ENCODE peak calls at places on chromosome 1, in five cellular contexts. One of them, this sample, is unnamed.

GRCh38 chr1:206563367-206563953 is 48.8 kb downstream of the EIF2D start:
- DNase-seq in fibroblast of lung: no peak
- DNase-seq in pancreas: no peak
- DNase-seq in heart left ventricle: no peak
- DNase-seq in body of pancreas: no peak
- DNase-seq in this sample: no peak

GRCh38 chr1:173420330-173420806 is 56.8 kb upstream of the PRDX6 start:
- DNase-seq in pancreas: peak
- DNase-seq in heart left ventricle: no peak
- DNase-seq in fibroblast of lung: peak
- DNase-seq in body of pancreas: peak
- DNase-seq in this sample: peak

GRCh38 chr1:117607471-117607870 is 1.6 kb downstream of the TENT5C start:
- DNase-seq in heart left ventricle: no peak
- DNase-seq in fibroblast of lung: no peak
- DNase-seq in pancreas: no peak
- DNase-seq in body of pancreas: peak
- DNase-seq in this sample: peak

GRCh38 chr1:248807067-248807737 is 18.5 kb downstream of the SH3BP5L start:
- DNase-seq in fibroblast of lung: peak
- DNase-seq in heart left ventricle: peak
- DNase-seq in body of pancreas: peak
- DNase-seq in pancreas: no peak
- DNase-seq in this sample: peak

GRCh38 chr1:67041836-67042503 is 12.0 kb downstream of the SLC35D1 start:
- DNase-seq in fibroblast of lung: peak
- DNase-seq in pancreas: no peak
- DNase-seq in heart left ventricle: no peak
- DNase-seq in body of pancreas: no peak
- DNase-seq in this sample: no peak

GRCh38 chr1:40986328-40986783 is 6.9 kb downstream of the CTPS1 start:
- DNase-seq in heart left ventricle: no peak
- DNase-seq in body of pancreas: peak
- DNase-seq in pancreas: no peak
- DNase-seq in fibroblast of lung: no peak
- DNase-seq in this sample: no peak

GRCh38 chr1:152932170-152932811 is 14.7 kb upstream of the SPRR5 start:
- DNase-seq in fibroblast of lung: no peak
- DNase-seq in body of pancreas: no peak
- DNase-seq in pancreas: no peak
- DNase-seq in heart left ventricle: no peak
- DNase-seq in this sample: no peak

GRCh38 chr1:53652441-53653199 is 86.3 kb downstream of the GLIS1 start:
- DNase-seq in fibroblast of lung: no peak
- DNase-seq in body of pancreas: no peak
- DNase-seq in pancreas: no peak
- DNase-seq in heart left ventricle: peak
- DNase-seq in this sample: no peak

GRCh38 chr1:107529511-107530149 is 388.8 kb downstream of the NTNG1 start:
- DNase-seq in fibroblast of lung: peak
- DNase-seq in heart left ventricle: no peak
- DNase-seq in body of pancreas: peak
- DNase-seq in pancreas: no peak
- DNase-seq in this sample: peak

GRCh38 chr1:11134352-11135266 is 34.9 kb upstream of the EXOSC10 start:
- DNase-seq in pancreas: no peak
- DNase-seq in fibroblast of lung: peak
- DNase-seq in heart left ventricle: no peak
- DNase-seq in body of pancreas: no peak
- DNase-seq in this sample: peak

GRCh38 chr1:170241266-170241851 is 95.6 kb downstream of the NTMT2 start:
- DNase-seq in fibroblast of lung: peak
- DNase-seq in pancreas: no peak
- DNase-seq in body of pancreas: no peak
- DNase-seq in heart left ventricle: no peak
- DNase-seq in this sample: peak

GRCh38 chr1:30379684-30380624 is 343.4 kb downstream of the MATN1 start:
- DNase-seq in fibroblast of lung: peak
- DNase-seq in body of pancreas: peak
- DNase-seq in pancreas: no peak
- DNase-seq in heart left ventricle: no peak
- DNase-seq in this sample: peak

GRCh38 chr1:62341120-62341519 is 21.9 kb upstream of the KANK4 start:
- DNase-seq in pancreas: no peak
- DNase-seq in body of pancreas: no peak
- DNase-seq in heart left ventricle: no peak
- DNase-seq in fibroblast of lung: no peak
- DNase-seq in this sample: no peak

GRCh38 chr1:66925944-66926343 is 1.2 kb downstream of the MIER1 start:
- DNase-seq in heart left ventricle: no peak
- DNase-seq in body of pancreas: no peak
- DNase-seq in pancreas: no peak
- DNase-seq in fibroblast of lung: no peak
- DNase-seq in this sample: no peak

GRCh38 chr1:11690669-11691301 is 725 bp upstream of the DRAXIN start:
- DNase-seq in body of pancreas: no peak
- DNase-seq in heart left ventricle: no peak
- DNase-seq in fibroblast of lung: no peak
- DNase-seq in pancreas: no peak
- DNase-seq in this sample: no peak

GRCh38 chr1:24737368-24738117 is 7.7 kb upstream of the CLIC4 start:
- DNase-seq in body of pancreas: no peak
- DNase-seq in fibroblast of lung: no peak
- DNase-seq in heart left ventricle: no peak
- DNase-seq in pancreas: no peak
- DNase-seq in this sample: no peak

GRCh38 chr1:111203681-111204210 is 3.3 kb upstream of the DENND2D start:
- DNase-seq in heart left ventricle: peak
- DNase-seq in pancreas: peak
- DNase-seq in body of pancreas: peak
- DNase-seq in fibroblast of lung: peak
- DNase-seq in this sample: peak

GRCh38 chr1:156291226-156292061 is 4.0 kb downstream of the GLMP start:
- DNase-seq in body of pancreas: peak
- DNase-seq in heart left ventricle: peak
- DNase-seq in fibroblast of lung: peak
- DNase-seq in pancreas: peak
- DNase-seq in this sample: peak

GRCh38 chr1:51583532-51583931 is 33.4 kb upstream of the OSBPL9 start:
- DNase-seq in fibroblast of lung: peak
- DNase-seq in pancreas: no peak
- DNase-seq in body of pancreas: peak
- DNase-seq in heart left ventricle: peak
- DNase-seq in this sample: peak

GRCh38 chr1:182330303-182330702 is 61.3 kb downstream of the GLUL start:
- DNase-seq in heart left ventricle: no peak
- DNase-seq in body of pancreas: peak
- DNase-seq in pancreas: no peak
- DNase-seq in fibroblast of lung: peak
- DNase-seq in this sample: no peak

GRCh38 chr1:239816090-239816812 is 275.4 kb upstream of the FMN2 start:
- DNase-seq in body of pancreas: peak
- DNase-seq in heart left ventricle: no peak
- DNase-seq in pancreas: no peak
- DNase-seq in fibroblast of lung: peak
- DNase-seq in this sample: peak

GRCh38 chr1:116911166-116911553 is 1.4 kb downstream of the PTGFRN start:
- DNase-seq in body of pancreas: no peak
- DNase-seq in heart left ventricle: no peak
- DNase-seq in pancreas: no peak
- DNase-seq in fibroblast of lung: no peak
- DNase-seq in this sample: peak

GRCh38 chr1:12001249-12001917 is 17.9 kb upstream of the MIIP start:
- DNase-seq in body of pancreas: peak
- DNase-seq in heart left ventricle: no peak
- DNase-seq in fibroblast of lung: peak
- DNase-seq in pancreas: no peak
- DNase-seq in this sample: peak

GRCh38 chr1:5840551-5840914 is 151.7 kb downstream of the NPHP4 start:
- DNase-seq in pancreas: peak
- DNase-seq in body of pancreas: no peak
- DNase-seq in heart left ventricle: no peak
- DNase-seq in fibroblast of lung: no peak
- DNase-seq in this sample: no peak

GRCh38 chr1:181318858-181319235 is 164.5 kb upstream of the CACNA1E start:
- DNase-seq in body of pancreas: no peak
- DNase-seq in heart left ventricle: no peak
- DNase-seq in pancreas: no peak
- DNase-seq in fibroblast of lung: no peak
- DNase-seq in this sample: no peak

GRCh38 chr1:67285780-67286488 is 21.7 kb upstream of the IL12RB2 start:
- DNase-seq in body of pancreas: no peak
- DNase-seq in heart left ventricle: no peak
- DNase-seq in fibroblast of lung: no peak
- DNase-seq in pancreas: no peak
- DNase-seq in this sample: no peak

GRCh38 chr1:235341334-235341733 is 13.0 kb downstream of the GGPS1 start:
- DNase-seq in pancreas: no peak
- DNase-seq in heart left ventricle: no peak
- DNase-seq in fibroblast of lung: no peak
- DNase-seq in body of pancreas: no peak
- DNase-seq in this sample: no peak

GRCh38 chr1:235342471-235342870 is 14.1 kb downstream of the GGPS1 start:
- DNase-seq in pancreas: no peak
- DNase-seq in body of pancreas: no peak
- DNase-seq in heart left ventricle: no peak
- DNase-seq in fibroblast of lung: no peak
- DNase-seq in this sample: no peak

GRCh38 chr1:235342039-235342438 is 13.7 kb downstream of the GGPS1 start:
- DNase-seq in pancreas: no peak
- DNase-seq in body of pancreas: no peak
- DNase-seq in heart left ventricle: no peak
- DNase-seq in fibroblast of lung: no peak
- DNase-seq in this sample: no peak

GRCh38 chr1:235331391-235331790 is 3.0 kb downstream of the GGPS1 start:
- DNase-seq in heart left ventricle: no peak
- DNase-seq in body of pancreas: no peak
- DNase-seq in pancreas: no peak
- DNase-seq in fibroblast of lung: no peak
- DNase-seq in this sample: no peak

GRCh38 chr1:235336903-235337302 is 8.5 kb downstream of the GGPS1 start:
- DNase-seq in heart left ventricle: no peak
- DNase-seq in pancreas: no peak
- DNase-seq in body of pancreas: peak
- DNase-seq in fibroblast of lung: peak
- DNase-seq in this sample: no peak
- H3K27ac ChIP-seq in heart left ventricle: no peak
- H3K27ac ChIP-seq in pancreas: no peak
- H3K27ac ChIP-seq in body of pancreas: no peak
- H3K27ac ChIP-seq in fibroblast of lung: peak
- H3K27ac ChIP-seq in this sample: no peak

DNA sequence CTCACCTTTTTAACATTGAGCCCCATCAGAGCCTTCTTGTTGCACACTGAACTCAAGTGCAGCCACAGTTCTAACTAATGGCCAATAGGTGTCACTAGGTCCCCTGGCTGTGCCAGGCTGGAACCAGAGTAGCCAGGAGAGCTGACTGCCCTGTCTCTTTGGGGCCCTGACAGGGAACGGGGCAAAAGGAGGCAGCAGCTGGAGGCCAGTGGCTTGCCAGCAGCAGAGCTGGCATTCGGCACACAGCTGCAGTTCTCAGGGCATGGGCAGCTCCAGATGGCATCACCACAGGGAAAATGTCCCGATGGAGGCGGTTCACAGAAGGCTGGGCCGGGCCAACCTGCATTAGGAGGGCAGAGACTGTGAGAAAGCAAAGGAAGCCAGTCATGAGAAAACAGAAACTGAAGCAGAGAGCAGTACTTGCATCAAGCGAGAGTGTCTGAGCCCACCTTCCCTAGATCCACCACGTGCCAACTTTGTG is 188.6 kb downstream of the FCRL5 start:
- DNase-seq in fibroblast of lung: peak
- DNase-seq in body of pancreas: peak
- DNase-seq in pancreas: peak
- DNase-seq in heart left ventricle: no peak
- DNase-seq in this sample: peak
- TF ChIP-seq CTCF in fibroblast of lung: peak
- TF ChIP-seq CTCF in body of pancreas: no peak
- TF ChIP-seq CTCF in pancreas: peak
- TF ChIP-seq CTCF in heart left ventricle: peak
- TF ChIP-seq CTCF in this sample: peak

GRCh38 chr1:7405844-7406500 is 365.1 kb upstream of the VAMP3 start:
- DNase-seq in body of pancreas: no peak
- DNase-seq in heart left ventricle: no peak
- DNase-seq in pancreas: no peak
- DNase-seq in fibroblast of lung: no peak
- DNase-seq in this sample: peak

GRCh38 chr1:7404046-7404742 is 366.9 kb upstream of the VAMP3 start:
- DNase-seq in pancreas: no peak
- DNase-seq in fibroblast of lung: no peak
- DNase-seq in body of pancreas: no peak
- DNase-seq in heart left ventricle: no peak
- DNase-seq in this sample: no peak

GRCh38 chr1:7402548-7402850 is 368.6 kb upstream of the VAMP3 start:
- DNase-seq in fibroblast of lung: no peak
- DNase-seq in pancreas: no peak
- DNase-seq in heart left ventricle: no peak
- DNase-seq in body of pancreas: no peak
- DNase-seq in this sample: no peak

GRCh38 chr1:7401814-7402547 is 369.1 kb upstream of the VAMP3 start:
- DNase-seq in heart left ventricle: no peak
- DNase-seq in pancreas: no peak
- DNase-seq in fibroblast of lung: peak
- DNase-seq in body of pancreas: peak
- DNase-seq in this sample: peak

DNA sequence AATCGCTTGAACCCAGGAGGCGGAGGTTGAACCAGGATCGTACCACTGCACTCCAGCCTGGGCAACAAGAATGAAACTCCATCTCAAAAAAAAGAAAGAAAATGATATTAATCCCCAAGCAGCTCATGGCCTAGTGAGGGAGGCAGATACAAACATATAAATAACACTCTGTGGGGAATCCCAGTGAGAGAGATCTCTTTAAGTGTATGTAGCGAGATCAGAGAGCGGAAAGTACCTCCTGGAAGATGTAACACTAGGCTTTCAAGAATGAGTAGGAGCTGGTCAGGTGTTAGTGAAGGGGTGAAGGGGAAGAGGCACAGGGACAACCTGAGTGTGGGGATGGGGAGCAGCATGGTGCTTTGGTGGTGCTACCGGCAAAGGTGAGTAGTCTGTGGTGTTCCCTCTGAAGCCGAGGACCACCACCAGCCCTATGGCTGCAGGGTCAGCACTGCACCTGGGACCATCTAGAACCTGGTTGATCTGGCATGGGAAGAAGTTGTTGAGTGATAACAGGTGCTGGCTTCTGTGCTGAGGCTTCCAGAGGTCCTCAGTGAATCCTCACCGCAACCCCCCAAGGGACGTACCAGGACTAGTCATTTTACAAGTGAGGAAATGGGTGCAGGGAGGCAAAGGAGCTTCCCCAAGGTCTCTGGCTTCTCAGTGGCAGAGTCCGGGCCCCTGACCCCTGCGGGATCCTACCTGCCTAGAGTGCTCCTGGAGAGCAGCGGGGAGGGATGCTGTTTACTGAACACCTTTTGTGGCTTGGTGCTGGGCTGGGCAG is 367.6 kb upstream of the VAMP3 start:
- DNase-seq in heart left ventricle: no peak
- DNase-seq in pancreas: no peak
- DNase-seq in fibroblast of lung: no peak
- DNase-seq in body of pancreas: no peak
- DNase-seq in this sample: peak
- H3K27ac ChIP-seq in heart left ventricle: no peak
- H3K27ac ChIP-seq in pancreas: no peak
- H3K27ac ChIP-seq in fibroblast of lung: no peak
- H3K27ac ChIP-seq in body of pancreas: no peak
- H3K27ac ChIP-seq in this sample: no peak

GRCh38 chr1:226568077-226568831 is 19.7 kb downstream of the STUM start:
- DNase-seq in heart left ventricle: no peak
- DNase-seq in fibroblast of lung: no peak
- DNase-seq in pancreas: no peak
- DNase-seq in body of pancreas: peak
- DNase-seq in this sample: no peak
- TF ChIP-seq CTCF in heart left ventricle: peak
- TF ChIP-seq CTCF in fibroblast of lung: no peak
- TF ChIP-seq CTCF in pancreas: no peak
- TF ChIP-seq CTCF in body of pancreas: no peak
- TF ChIP-seq CTCF in this sample: no peak